ENCODE peak calls at places on chromosomes 6 and 20, in seven cellular contexts. E, X, B, C, Y, D and L are unnamed samples.

GRCh38 chr6:13711726-13712484 is at the start of gene RANBP9:
- DNase-seq in E (peak; percentile 90), X (peak; percentile 93), C (peak; percentile 94), Y (peak; percentile 43), B (peak; percentile 98), D (peak; percentile 91), L (peak; percentile 92)

GRCh38 chr20:9200620-9201019 is 131.7 kb downstream of the PLCB4 start:
- DNase-seq in X (no peak), Y (no peak), B (no peak), C (no peak), D (no peak), E (no peak), L (no peak)

GRCh38 chr20:53040678-53041674 is 68.8 kb downstream of the TSHZ2 start:
- DNase-seq in C (no peak), X (peak; percentile 74), D (peak; percentile 60), Y (no peak), B (no peak), E (no peak), L (no peak)

GRCh38 chr6:112224088-112224487 is 30.3 kb downstream of the LAMA4 start:
- DNase-seq in D (no peak), B (no peak), E (no peak), X (no peak), Y (no peak), C (no peak), L (no peak)

GRCh38 chr6:75230484-75231325 is 12.9 kb downstream of the COX7A2 start:
- DNase-seq in X (no peak), E (no peak), C (peak; percentile 46), D (no peak), B (no peak), Y (no peak), L (no peak)

GRCh38 chr6:153207617-153208016 is 76.5 kb upstream of the RGS17 start:
- DNase-seq in C (no peak), B (no peak), X (no peak), Y (no peak), E (no peak), D (no peak), L (no peak)

GRCh38 chr20:10553326-10553984 is 118.3 kb downstream of the SLX4IP start:
- DNase-seq in Y (no peak), B (no peak), C (peak; percentile 80), X (no peak), D (peak; percentile 77), E (no peak), L (no peak)

GRCh38 chr6:117072134-117072533 is 193.2 kb upstream of the VGLL2 start:
- DNase-seq in E (no peak), D (no peak), C (no peak), B (no peak), Y (no peak), X (no peak), L (no peak)

DNA sequence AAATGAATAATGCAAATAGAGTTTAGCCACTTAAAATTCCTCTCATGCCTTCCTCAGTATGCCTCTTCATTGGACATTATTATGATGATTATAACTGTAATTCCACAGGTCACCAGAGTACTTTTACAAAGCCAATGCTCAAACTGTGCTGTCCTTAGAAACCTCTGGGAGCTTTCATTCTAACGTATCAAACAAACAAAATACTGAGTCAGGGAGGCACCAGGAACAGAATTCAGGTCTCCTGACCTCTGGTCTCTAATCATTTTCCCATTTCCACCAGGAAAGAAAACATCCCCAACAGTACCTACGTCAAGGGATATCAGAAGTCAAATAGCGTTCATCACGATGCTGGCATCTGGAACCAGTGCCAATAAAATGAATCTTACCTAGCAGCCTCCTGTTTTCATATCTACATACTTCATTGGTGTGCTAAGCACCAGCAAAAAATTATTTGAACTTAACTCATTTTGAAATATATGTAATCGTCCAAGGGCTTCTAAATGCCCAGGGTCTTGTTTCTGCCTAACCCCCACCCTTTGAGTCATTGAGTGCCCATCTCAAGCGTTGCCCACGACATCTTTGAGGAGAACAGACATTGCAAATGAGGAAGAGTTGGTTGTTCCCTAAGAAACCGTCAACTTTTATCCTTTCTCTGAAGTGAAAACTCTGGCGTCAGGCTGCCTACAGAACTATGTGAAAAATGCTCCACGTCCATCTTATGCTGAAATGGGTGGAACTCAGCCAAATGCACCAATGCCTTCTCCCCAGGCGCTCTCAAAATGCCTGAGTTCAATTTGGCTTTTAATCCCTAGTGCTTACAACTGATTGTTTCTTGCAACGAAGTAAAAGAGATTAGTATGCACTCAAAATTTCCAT is 37.8 kb downstream of the NEDD9 start:
- DNase-seq in Y (no peak), B (no peak), D (no peak), E (no peak), C (no peak), X (no peak), L (no peak)
- TF ChIP-seq CTCF in Y (no peak), B (no peak), D (no peak), E (no peak), C (no peak), X (no peak), L (no peak)

DNA sequence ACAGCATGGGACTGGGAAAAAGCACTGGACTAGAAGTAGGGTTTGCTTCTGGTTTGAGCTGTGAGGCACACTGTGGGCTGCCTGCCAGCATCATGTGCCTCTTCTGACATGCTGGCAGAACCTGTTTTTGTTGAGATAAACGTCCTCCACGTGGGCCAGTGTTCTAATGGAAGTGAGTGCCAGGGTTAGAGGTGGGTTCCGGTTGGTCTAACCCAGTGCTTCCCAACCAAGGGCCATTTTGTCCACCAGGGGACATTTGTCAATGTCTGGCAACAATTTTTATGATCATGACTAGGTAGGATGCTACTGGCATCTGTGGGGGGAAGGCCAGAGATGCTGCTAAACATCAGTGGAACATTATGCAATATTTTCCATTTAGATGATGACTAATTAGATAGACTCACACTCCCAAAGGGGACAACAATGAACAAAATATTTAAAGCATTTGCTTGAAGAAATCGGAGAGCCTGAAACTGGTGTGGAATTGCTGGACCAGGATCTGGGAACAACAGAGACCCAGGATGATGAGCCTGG is 7.8 kb upstream of the APMAP start:
- DNase-seq in Y (no peak), C (peak; percentile 19), E (no peak), X (peak; percentile 87), B (peak; percentile 24), D (peak; percentile 71), L (no peak)
- TF ChIP-seq CTCF in Y (no peak), C (no peak), E (no peak), X (no peak), B (no peak), D (no peak), L (no peak)

GRCh38 chr20:39052676-39053075 is 90.5 kb downstream of the DHX35 start:
- DNase-seq in X (no peak), E (no peak), Y (no peak), C (no peak), D (no peak), B (no peak), L (no peak)
- TF ChIP-seq CTCF in X (no peak), E (no peak), Y (no peak), C (no peak), D (no peak), B (no peak), L (no peak)

DNA sequence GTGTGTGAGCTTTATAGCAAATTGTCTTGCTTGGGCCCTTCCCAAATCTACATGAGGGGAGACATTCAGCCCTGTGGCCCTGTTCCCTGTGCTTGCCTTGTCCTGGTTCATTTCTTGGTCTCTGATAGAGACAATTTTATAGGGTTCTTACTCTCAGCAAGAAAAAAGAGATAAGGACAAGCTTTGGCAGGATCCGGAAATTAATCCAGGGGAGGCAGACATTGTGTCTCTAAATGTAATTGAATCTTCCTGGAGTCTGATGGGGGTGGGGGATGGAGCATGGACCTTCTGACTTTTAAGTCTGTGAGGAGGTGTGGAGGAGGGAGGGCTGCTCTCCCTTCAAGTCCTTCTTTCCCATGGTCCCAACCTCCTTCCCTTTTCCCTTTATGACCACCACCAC is 512.7 kb downstream of the DHX35 start:
- DNase-seq in Y (no peak), C (no peak), E (no peak), D (no peak), B (no peak), X (no peak), L (no peak)
- TF ChIP-seq CTCF in Y (no peak), C (no peak), E (no peak), D (no peak), B (no peak), X (no peak), L (no peak)

GRCh38 chr20:4896971-4897497 is 104.3 kb downstream of the SLC23A2 start:
- DNase-seq in C (peak; percentile 65), D (no peak), B (peak; percentile 85), X (no peak), Y (no peak), E (no peak), L (no peak)
- TF ChIP-seq CTCF in C (peak; percentile 41), D (no peak), B (no peak), X (no peak), Y (peak; percentile 36), E (no peak), L (no peak)

DNA sequence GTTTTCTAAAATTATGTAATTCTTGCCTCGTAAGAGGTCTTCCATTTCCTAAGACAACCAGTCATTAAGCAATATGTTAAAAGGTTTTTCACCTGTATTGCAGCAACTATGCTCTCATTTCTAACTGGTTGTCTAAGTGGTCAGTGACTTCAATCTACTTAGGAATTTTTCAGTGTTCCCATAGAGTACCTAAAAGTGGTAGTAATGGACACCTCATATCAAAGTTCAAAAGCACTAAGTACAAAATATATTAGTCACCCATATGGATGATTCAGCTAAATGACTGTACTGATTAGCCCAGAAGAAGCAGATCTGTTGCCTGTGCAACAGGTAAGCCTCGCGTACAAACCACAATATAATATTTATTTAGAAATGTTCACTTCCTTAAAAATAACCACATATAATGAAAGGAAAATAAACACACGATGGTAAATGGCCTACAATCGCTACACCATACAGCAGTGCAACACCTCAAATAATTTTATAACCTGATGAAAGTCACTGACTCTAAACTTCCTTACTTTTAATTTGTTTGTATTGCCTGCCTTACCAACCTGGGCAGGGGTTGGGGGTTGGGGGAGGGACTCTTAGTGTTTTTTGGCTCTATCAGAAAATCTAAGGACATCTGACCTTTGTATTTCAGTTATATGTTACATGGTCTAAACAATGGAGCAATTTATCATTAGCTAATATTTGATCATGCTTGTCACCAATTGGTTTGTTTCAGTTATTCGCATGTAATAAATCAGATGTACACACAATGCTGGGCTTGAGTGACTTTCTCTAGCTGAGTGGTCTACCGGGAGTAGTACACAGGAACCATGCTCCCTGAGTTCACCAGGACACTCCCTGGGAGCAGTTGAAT is 105.9 kb downstream of the HIVEP2 start:
- DNase-seq in B (no peak), X (no peak), Y (no peak), E (no peak), D (no peak), C (no peak), L (no peak)
- TF ChIP-seq CTCF in B (no peak), X (no peak), Y (no peak), E (no peak), D (no peak), C (no peak), L (no peak)